ENCODE peak calls at places on chromosomes 5 and 9, in four cellular contexts. L is GM23338, I is IMR-90, S is nephron progenitor cell. X is an unnamed sample.

GRCh38 chr5:159337291-159337974 is 7.1 kb upstream of the IL12B start:
- DNase-seq in S (no peak), L (no peak), I (peak), X (no peak)

GRCh38 chr5:146369691-146370090 is 31.1 kb downstream of the POU4F3 start:
- DNase-seq in I (peak), L (no peak), S (no peak), X (no peak)

GRCh38 chr5:35672995-35673394 is 55.3 kb downstream of the SPEF2 start:
- DNase-seq in L (peak), I (no peak), S (peak), X (no peak)

GRCh38 chr5:111254613-111255012 is 30.4 kb downstream of the CAMK4 start:
- DNase-seq in S (no peak), L (no peak), I (peak), X (no peak)

GRCh38 chr9:91187311-91187964 is 174.3 kb downstream of the AUH start:
- DNase-seq in I (no peak), L (no peak), S (no peak), X (no peak)

GRCh38 chr5:3891118-3891517 is 295.5 kb downstream of the IRX1 start:
- DNase-seq in S (no peak), I (no peak), L (peak), X (no peak)

GRCh38 chr5:122424211-122424610 is 112.2 kb downstream of the SNCAIP start:
- DNase-seq in L (peak), I (no peak), S (no peak), X (no peak)

GRCh38 chr9:70601000-70601929 is 186.8 kb upstream of the KLF9 start:
- DNase-seq in I (peak), S (peak), L (no peak), X (no peak)

GRCh38 chr9:109341561-109341960 is 20.7 kb upstream of the EPB41L4B start:
- DNase-seq in I (no peak), S (no peak), L (no peak), X (no peak)

GRCh38 chr5:95822038-95822407 is 503 bp downstream of the GLRX start:
- DNase-seq in S (peak), I (peak), L (peak), X (peak)

GRCh38 chr5:32960340-32961065 is 249.4 kb downstream of the NPR3 start:
- DNase-seq in I (peak), S (no peak), L (no peak), X (no peak)

GRCh38 chr5:115345344-115345743 is 48.9 kb upstream of the CCDC112 start:
- DNase-seq in L (no peak), S (no peak), I (no peak), X (no peak)

GRCh38 chr9:87086536-87086935 is 139.2 kb upstream of the GAS1 start:
- DNase-seq in I (no peak), L (no peak), S (no peak), X (no peak)

GRCh38 chr9:109245300-109245897 is 75.5 kb downstream of the EPB41L4B start:
- DNase-seq in S (no peak), L (no peak), I (no peak), X (no peak)

GRCh38 chr9:131598121-131598520 is 52.8 kb downstream of the PRRT1B start:
- DNase-seq in S (no peak), I (no peak), L (no peak), X (no peak)

GRCh38 chr9:93667627-93668026 is 91.2 kb downstream of the PHF2 start:
- DNase-seq in I (no peak), S (no peak), L (no peak), X (no peak)

GRCh38 chr5:31853398-31854135 is 214.6 kb downstream of the PDZD2 start:
- DNase-seq in I (no peak), S (no peak), L (peak), X (no peak)

GRCh38 chr5:31854181-31854624 is 215.3 kb downstream of the PDZD2 start:
- DNase-seq in I (peak), S (peak), L (peak), X (peak)

GRCh38 chr5:31851290-31851689 is 212.4 kb downstream of the PDZD2 start:
- DNase-seq in I (no peak), S (no peak), L (no peak), X (no peak)

GRCh38 chr5:31855527-31855862 is 216.6 kb downstream of the PDZD2 start:
- DNase-seq in I (no peak), L (no peak), S (no peak), X (no peak)

DNA sequence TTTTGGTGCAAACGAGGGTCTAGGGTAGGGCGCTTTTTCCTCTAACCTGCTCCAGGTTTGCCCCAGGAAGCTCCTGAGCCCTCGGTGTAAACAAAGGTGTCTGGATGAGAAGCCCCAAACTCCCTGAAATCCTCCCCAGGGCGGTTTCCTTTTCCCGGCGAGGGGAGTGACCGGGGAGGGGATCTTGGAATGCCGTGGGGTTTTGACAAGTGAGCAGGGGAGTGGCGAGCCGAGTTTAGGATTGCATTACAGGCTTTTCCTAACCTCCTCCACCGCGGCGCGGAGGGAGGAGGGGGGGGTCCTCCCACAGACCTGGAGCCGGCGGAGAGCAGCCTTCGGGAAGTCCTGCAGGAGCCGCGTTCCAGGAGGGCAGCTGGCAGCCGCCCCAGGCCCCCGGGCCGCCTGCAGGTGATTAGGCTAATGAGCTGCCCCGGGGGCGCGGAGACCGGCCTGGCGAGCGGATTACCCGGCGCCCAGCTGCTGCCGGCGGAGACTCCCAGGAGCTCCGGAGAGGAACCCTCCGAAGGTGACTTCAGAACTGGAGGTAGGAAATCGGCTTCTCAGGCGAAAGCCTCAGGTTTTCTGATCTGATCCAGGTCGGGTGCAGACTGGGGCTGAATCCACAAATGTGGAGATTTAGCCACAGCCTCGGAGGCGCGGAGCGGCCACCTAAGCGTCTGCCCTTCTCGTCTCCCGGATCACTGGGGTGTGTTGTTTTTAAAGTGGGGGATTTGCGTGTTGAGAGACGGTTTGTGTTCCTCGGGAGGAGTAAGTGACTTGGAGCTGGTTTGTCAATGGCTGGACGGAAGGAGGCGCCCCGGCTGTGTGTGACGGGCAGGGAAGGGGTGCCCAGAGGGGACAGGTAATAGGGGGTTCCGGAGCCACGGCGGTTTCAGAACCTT is 215.9 kb downstream of the PDZD2 start:
- DNase-seq in I (no peak), L (peak), S (peak), X (peak)
- TF ChIP-seq CTCF in I (no peak), L (peak), S (no peak), X (no peak)

GRCh38 chr9:21252727-21253547 is 13.1 kb upstream of the IFNA14 start:
- DNase-seq in I (peak), L (peak), S (peak), X (peak)
- TF ChIP-seq CTCF in I (peak), L (peak), S (peak), X (peak)

GRCh38 chr5:152140391-152140790 is 215.7 kb upstream of the GLRA1 start:
- DNase-seq in I (no peak), S (no peak), L (no peak), X (no peak)

GRCh38 chr5:152146566-152146965 is 221.9 kb upstream of the GLRA1 start:
- DNase-seq in I (no peak), L (no peak), S (no peak), X (no peak)

GRCh38 chr5:152144556-152144955 is 219.9 kb upstream of the GLRA1 start:
- DNase-seq in S (no peak), L (no peak), I (no peak), X (no peak)

DNA sequence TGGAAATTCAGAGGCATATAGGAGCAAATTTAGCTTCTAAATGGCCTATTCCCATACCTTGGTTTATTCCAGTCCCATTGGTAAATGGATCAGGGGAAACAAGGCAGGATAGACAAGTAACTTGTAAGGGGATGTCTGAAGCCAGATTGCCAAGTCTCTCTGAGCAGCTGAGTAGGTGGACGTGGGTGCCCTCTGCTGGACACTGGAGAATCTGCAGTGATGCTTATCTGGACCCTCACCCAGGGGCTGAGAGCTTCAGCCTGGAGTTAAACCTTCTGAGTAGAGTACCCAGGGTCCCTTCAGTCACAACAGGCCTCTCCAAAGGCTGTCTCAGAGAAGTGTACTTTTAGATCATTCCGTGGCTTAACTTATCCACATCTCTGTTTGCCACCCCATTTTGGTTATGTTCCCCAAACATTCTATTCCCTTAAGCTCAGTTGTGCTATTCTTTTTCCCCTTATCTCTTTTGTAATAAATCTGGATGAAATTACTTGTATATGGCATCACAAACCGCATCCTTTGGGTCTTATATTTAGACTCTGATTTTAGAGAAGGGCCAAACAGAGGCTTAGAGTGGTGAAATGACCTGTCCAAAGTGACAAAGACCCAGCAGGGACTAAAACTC is 218.3 kb upstream of the GLRA1 start:
- DNase-seq in S (peak), L (peak), I (peak), X (peak)
- TF ChIP-seq CTCF in S (peak), L (peak), I (peak), X (peak)

GRCh38 chr5:133746834-133747233 is 134.5 kb upstream of the FSTL4 start:
- DNase-seq in S (no peak), I (no peak), L (peak), X (peak)
- TF ChIP-seq CTCF in S (peak), I (no peak), L (peak), X (peak)

GRCh38 chr5:107968998-107969397 is 298.3 kb upstream of the EFNA5 start:
- DNase-seq in S (no peak), I (peak), L (no peak), X (no peak)
- TF ChIP-seq CTCF in S (no peak), I (no peak), L (no peak), X (no peak)

DNA sequence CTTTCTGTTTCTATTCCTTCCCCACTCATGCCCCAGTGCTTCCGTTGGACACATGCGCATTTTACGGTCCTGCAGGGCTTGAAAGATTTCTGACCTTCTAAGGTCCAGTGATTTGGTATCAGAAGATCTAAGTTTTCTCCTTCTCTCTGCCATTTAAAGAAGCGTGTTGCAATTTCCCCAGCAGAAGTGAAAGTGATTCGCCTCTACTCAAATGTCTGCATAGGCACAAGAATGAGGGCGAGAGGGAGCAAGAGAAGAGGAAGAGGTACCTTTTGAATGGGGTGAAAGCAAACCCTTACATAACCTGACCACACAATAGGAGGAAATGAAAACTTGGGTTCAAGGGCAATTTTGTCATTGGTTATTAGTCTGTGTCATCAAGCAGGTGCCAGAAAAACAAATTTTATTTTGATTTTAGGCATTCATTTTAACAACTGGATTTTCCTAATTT is 31.7 kb upstream of the NR3C1 start:
- DNase-seq in L (no peak), I (peak), S (no peak), X (no peak)
- TF ChIP-seq CTCF in L (no peak), I (no peak), S (no peak), X (no peak)

DNA sequence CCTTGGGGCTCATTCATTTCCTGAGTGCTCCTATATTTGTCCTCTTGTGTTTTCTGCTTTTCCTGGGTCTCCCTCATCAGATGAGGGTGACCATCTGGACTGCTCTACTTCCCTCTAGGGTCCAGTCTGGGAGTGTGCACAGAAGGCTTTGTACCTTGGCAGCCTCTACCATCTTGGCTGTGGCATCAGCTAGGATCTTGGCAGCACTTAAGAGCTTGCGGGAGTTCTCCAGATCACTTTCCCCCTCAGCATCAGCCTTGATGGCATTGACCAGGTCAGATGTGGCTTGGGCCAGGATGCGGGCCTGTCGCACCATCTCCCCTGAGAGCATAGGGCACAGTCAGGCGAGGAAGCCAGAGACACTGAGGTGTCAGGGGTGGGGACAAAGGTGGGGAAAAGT is 15.8 kb downstream of the TLN1 start:
- DNase-seq in S (no peak), I (no peak), L (no peak), X (no peak)
- TF ChIP-seq CTCF in S (no peak), I (no peak), L (no peak), X (no peak)

GRCh38 chr5:38420246-38420645 is 136.2 kb downstream of the LIFR start:
- DNase-seq in L (no peak), I (peak), S (no peak), X (no peak)
- TF ChIP-seq CTCF in L (no peak), I (no peak), S (no peak), X (no peak)

DNA sequence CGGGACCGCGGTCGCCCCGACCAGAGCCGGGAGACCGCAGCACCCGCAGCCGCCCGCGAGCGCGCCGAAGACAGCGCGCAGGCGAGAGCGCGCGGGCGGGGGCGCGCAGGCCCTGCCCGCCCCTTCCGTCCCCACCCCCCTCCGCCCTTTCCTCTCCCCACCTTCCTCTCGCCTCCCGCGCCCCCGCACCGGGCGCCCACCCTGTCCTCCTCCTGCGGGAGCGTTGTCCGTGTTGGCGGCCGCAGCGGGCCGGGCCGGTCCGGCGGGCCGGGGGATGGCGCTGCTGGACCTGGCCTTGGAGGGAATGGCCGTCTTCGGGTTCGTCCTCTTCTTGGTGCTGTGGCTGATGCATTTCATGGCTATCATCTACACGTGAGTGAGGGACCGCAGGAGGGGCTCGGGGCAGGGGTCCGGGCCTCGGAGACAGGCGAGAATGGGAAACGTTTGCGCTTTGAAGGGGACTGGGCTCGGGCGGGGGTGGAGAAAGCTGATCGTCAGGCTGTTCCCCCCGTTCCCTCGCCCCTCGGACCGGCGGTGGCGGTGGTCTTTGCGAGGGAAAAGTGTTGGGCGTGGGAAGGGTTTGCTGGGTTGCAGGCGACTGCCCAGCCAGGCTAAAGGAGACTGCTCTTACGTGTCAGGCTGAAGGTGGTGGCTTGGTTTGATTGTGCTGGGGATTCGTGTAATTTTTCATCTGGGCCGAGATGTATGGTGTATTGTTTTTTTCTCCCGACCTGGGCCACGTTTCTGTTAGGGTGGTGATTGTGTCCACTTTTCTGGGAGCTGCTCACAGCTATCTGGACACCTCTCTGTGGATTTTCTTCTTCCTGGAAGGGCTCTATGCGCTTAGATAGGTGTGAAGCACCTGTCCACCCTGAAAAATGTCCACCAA is 572 bp downstream of the UGCG start:
- DNase-seq in S (peak), L (peak), I (no peak), X (peak)
- TF ChIP-seq CTCF in S (no peak), L (no peak), I (peak), X (no peak)

X was measured in endothelial cell.